ENCODE peak calls at places on chromosomes 7 and 10, in nine cellular contexts. V, C, X, L, G, P, N, H and S are unnamed samples.

GRCh38 chr10:5390607-5391205 is 13.9 kb downstream of the TUBAL3 start:
- DNase-seq in H (no peak), G (no peak), P (no peak), N (no peak), X (no peak), L (no peak), C (no peak), V (no peak), S (no peak)

GRCh38 chr10:72250666-72251065 is 23.1 kb upstream of the DDIT4 start:
- DNase-seq in N (no peak), X (no peak), G (no peak), C (no peak), P (no peak), L (no peak), H (no peak), V (peak; percentile 33), S (no peak)

GRCh38 chr10:126171555-126171954 is 216.7 kb downstream of the ADAM12 start:
- DNase-seq in N (peak; percentile 44), G (no peak), V (peak; percentile 92), L (no peak), P (peak; percentile 80), C (no peak), H (no peak), X (no peak), S (no peak)

GRCh38 chr7:46658281-46658680 is 737.2 kb upstream of the IGFBP3 start:
- DNase-seq in G (no peak), V (peak; percentile 29), X (no peak), L (no peak), N (peak; percentile 77), C (no peak), P (no peak), H (no peak), S (no peak)

GRCh38 chr7:26343837-26344236 is 52.2 kb downstream of the SNX10 start:
- DNase-seq in L (no peak), N (no peak), X (no peak), C (no peak), G (no peak), V (no peak), H (no peak), P (no peak), S (no peak)

GRCh38 chr7:851204-851603 is 18.9 kb downstream of the SUN1 start:
- DNase-seq in H (no peak), P (no peak), L (no peak), V (no peak), X (no peak), N (no peak), C (no peak), G (no peak), S (no peak)

GRCh38 chr7:50591480-50592438 is 26.6 kb upstream of the DDC start:
- DNase-seq in G (no peak), L (peak; percentile 56), V (no peak), H (no peak), C (peak; percentile 72), X (no peak), N (peak; percentile 74), P (no peak), S (no peak)

GRCh38 chr7:42400373-42400772 is 163.4 kb upstream of the GLI3 start:
- DNase-seq in V (no peak), H (no peak), P (no peak), L (no peak), C (no peak), X (no peak), N (no peak), G (no peak), S (no peak)

GRCh38 chr7:69756235-69756634 is 158.0 kb downstream of the AUTS2 start:
- DNase-seq in C (no peak), X (no peak), H (no peak), N (no peak), V (no peak), P (no peak), G (no peak), L (no peak), S (no peak)

GRCh38 chr7:146660839-146661238 is 544.2 kb downstream of the CNTNAP2 start:
- DNase-seq in X (no peak), P (no peak), C (no peak), N (no peak), L (no peak), H (no peak), V (no peak), G (no peak), S (no peak)

GRCh38 chr10:7872041-7872442 is 53.7 kb downstream of the TAF3 start:
- DNase-seq in X (no peak), V (peak; percentile 8), H (no peak), L (no peak), G (no peak), C (no peak), N (peak; percentile 46), P (no peak), S (no peak)